ENCODE peak calls at places on chromosome 17, in six cellular contexts. One of them, this sample, is unnamed.

GRCh38 chr17:21193031-21193430 is 20.9 kb downstream of the TMEM11 start:
- DNase-seq in transverse colon: no peak
- DNase-seq in right lobe of liver: no peak
- DNase-seq in bronchial epithelial cell: no peak
- DNase-seq in stomach: no peak
- DNase-seq in fibroblast of lung: no peak
- DNase-seq in this sample: no peak

GRCh38 chr17:66930933-66931332 is 33.6 kb upstream of the CACNG4 start:
- DNase-seq in transverse colon: no peak
- DNase-seq in right lobe of liver: no peak
- DNase-seq in bronchial epithelial cell: peak
- DNase-seq in stomach: no peak
- DNase-seq in fibroblast of lung: no peak
- DNase-seq in this sample: no peak

GRCh38 chr17:81330884-81331245 is 35.8 kb upstream of the SLC38A10 start:
- DNase-seq in transverse colon: no peak
- DNase-seq in right lobe of liver: no peak
- DNase-seq in bronchial epithelial cell: no peak
- DNase-seq in stomach: no peak
- DNase-seq in fibroblast of lung: no peak
- DNase-seq in this sample: no peak

GRCh38 chr17:62760059-62760887 is 47.8 kb downstream of the MARCHF10 start:
- DNase-seq in transverse colon: no peak
- DNase-seq in right lobe of liver: no peak
- DNase-seq in bronchial epithelial cell: peak
- DNase-seq in stomach: no peak
- DNase-seq in fibroblast of lung: peak
- DNase-seq in this sample: peak

GRCh38 chr17:40450175-40450574 is 6.9 kb downstream of the IGFBP4 start:
- DNase-seq in transverse colon: peak
- DNase-seq in right lobe of liver: no peak
- DNase-seq in bronchial epithelial cell: peak
- DNase-seq in stomach: peak
- DNase-seq in fibroblast of lung: no peak
- DNase-seq in this sample: peak

GRCh38 chr17:68398731-68399637 is 58.3 kb downstream of the WIPI1 start:
- DNase-seq in transverse colon: peak
- DNase-seq in right lobe of liver: peak
- DNase-seq in bronchial epithelial cell: peak
- DNase-seq in stomach: peak
- DNase-seq in fibroblast of lung: peak
- DNase-seq in this sample: peak

GRCh38 chr17:39174907-39175694 is 9.1 kb upstream of the ARL5C start:
- DNase-seq in transverse colon: peak
- DNase-seq in right lobe of liver: no peak
- DNase-seq in bronchial epithelial cell: peak
- DNase-seq in stomach: peak
- DNase-seq in fibroblast of lung: peak
- DNase-seq in this sample: peak

GRCh38 chr17:30323262-30323894 is 10.5 kb downstream of the TMIGD1 start:
- DNase-seq in transverse colon: peak
- DNase-seq in right lobe of liver: no peak
- DNase-seq in bronchial epithelial cell: no peak
- DNase-seq in stomach: no peak
- DNase-seq in fibroblast of lung: no peak
- DNase-seq in this sample: no peak

GRCh38 chr17:39729280-39729851 is 966 bp downstream of the MIEN1 start:
- DNase-seq in transverse colon: no peak
- DNase-seq in right lobe of liver: no peak
- DNase-seq in bronchial epithelial cell: no peak
- DNase-seq in stomach: no peak
- DNase-seq in fibroblast of lung: no peak
- DNase-seq in this sample: no peak

GRCh38 chr17:28792877-28793666 is 49.3 kb downstream of the TRAF4 start:
- DNase-seq in transverse colon: no peak
- DNase-seq in right lobe of liver: no peak
- DNase-seq in bronchial epithelial cell: no peak
- DNase-seq in stomach: no peak
- DNase-seq in fibroblast of lung: no peak
- DNase-seq in this sample: peak

GRCh38 chr17:50883850-50884291 is 17.7 kb upstream of the TOB1 start:
- DNase-seq in transverse colon: peak
- DNase-seq in right lobe of liver: no peak
- DNase-seq in bronchial epithelial cell: peak
- DNase-seq in stomach: peak
- DNase-seq in fibroblast of lung: no peak
- DNase-seq in this sample: no peak

GRCh38 chr17:19728114-19728495 is 11.7 kb upstream of the SLC47A2 start:
- DNase-seq in transverse colon: peak
- DNase-seq in right lobe of liver: peak
- DNase-seq in bronchial epithelial cell: peak
- DNase-seq in stomach: peak
- DNase-seq in fibroblast of lung: peak
- DNase-seq in this sample: peak

GRCh38 chr17:47205419-47205963 is 3.7 kb upstream of the MYL4 start:
- DNase-seq in transverse colon: peak
- DNase-seq in right lobe of liver: no peak
- DNase-seq in bronchial epithelial cell: peak
- DNase-seq in stomach: peak
- DNase-seq in fibroblast of lung: peak
- DNase-seq in this sample: peak

GRCh38 chr17:56653877-56654276 is 60.4 kb downstream of the NOG start:
- DNase-seq in transverse colon: no peak
- DNase-seq in right lobe of liver: no peak
- DNase-seq in bronchial epithelial cell: peak
- DNase-seq in stomach: no peak
- DNase-seq in fibroblast of lung: peak
- DNase-seq in this sample: peak

GRCh38 chr17:15257316-15257925 is 7.7 kb downstream of the PMP22 start:
- DNase-seq in transverse colon: peak
- DNase-seq in right lobe of liver: peak
- DNase-seq in bronchial epithelial cell: peak
- DNase-seq in stomach: peak
- DNase-seq in fibroblast of lung: peak
- DNase-seq in this sample: peak

GRCh38 chr17:50877838-50878237 is 11.7 kb upstream of the TOB1 start:
- DNase-seq in transverse colon: no peak
- DNase-seq in right lobe of liver: no peak
- DNase-seq in bronchial epithelial cell: no peak
- DNase-seq in stomach: no peak
- DNase-seq in fibroblast of lung: no peak
- DNase-seq in this sample: no peak

GRCh38 chr17:63697341-63698286 is 2.3 kb downstream of the LIMD2 start:
- DNase-seq in transverse colon: peak
- DNase-seq in right lobe of liver: peak
- DNase-seq in bronchial epithelial cell: peak
- DNase-seq in stomach: peak
- DNase-seq in fibroblast of lung: no peak
- DNase-seq in this sample: peak

GRCh38 chr17:19771971-19772630 is 24.0 kb upstream of the ALDH3A1 start:
- DNase-seq in transverse colon: no peak
- DNase-seq in right lobe of liver: no peak
- DNase-seq in bronchial epithelial cell: no peak
- DNase-seq in stomach: no peak
- DNase-seq in fibroblast of lung: no peak
- DNase-seq in this sample: no peak

GRCh38 chr17:7560172-7561027 is 1.3 kb upstream of the SENP3 start:
- DNase-seq in transverse colon: peak
- DNase-seq in right lobe of liver: no peak
- DNase-seq in bronchial epithelial cell: peak
- DNase-seq in stomach: peak
- DNase-seq in fibroblast of lung: peak
- DNase-seq in this sample: peak

GRCh38 chr17:12549499-12549901 is 116.2 kb upstream of the MYOCD start:
- DNase-seq in transverse colon: no peak
- DNase-seq in right lobe of liver: no peak
- DNase-seq in bronchial epithelial cell: no peak
- DNase-seq in stomach: no peak
- DNase-seq in fibroblast of lung: peak
- DNase-seq in this sample: peak

GRCh38 chr17:1090454-1091189 is 89.2 kb downstream of the ABR start:
- DNase-seq in transverse colon: no peak
- DNase-seq in right lobe of liver: no peak
- DNase-seq in bronchial epithelial cell: peak
- DNase-seq in stomach: peak
- DNase-seq in fibroblast of lung: no peak
- DNase-seq in this sample: no peak

GRCh38 chr17:34852141-34852540 is 109.1 kb downstream of the CCT6B start:
- DNase-seq in transverse colon: no peak
- DNase-seq in right lobe of liver: no peak
- DNase-seq in bronchial epithelial cell: no peak
- DNase-seq in stomach: no peak
- DNase-seq in fibroblast of lung: no peak
- DNase-seq in this sample: no peak

GRCh38 chr17:19415806-19416775 is 5.1 kb downstream of the RNF112 start:
- DNase-seq in transverse colon: no peak
- DNase-seq in right lobe of liver: no peak
- DNase-seq in bronchial epithelial cell: no peak
- DNase-seq in stomach: no peak
- DNase-seq in fibroblast of lung: no peak
- DNase-seq in this sample: no peak

GRCh38 chr17:45096141-45096540 is 35.0 kb downstream of the NMT1 start:
- DNase-seq in transverse colon: no peak
- DNase-seq in right lobe of liver: no peak
- DNase-seq in bronchial epithelial cell: peak
- DNase-seq in stomach: no peak
- DNase-seq in fibroblast of lung: peak
- DNase-seq in this sample: peak

DNA sequence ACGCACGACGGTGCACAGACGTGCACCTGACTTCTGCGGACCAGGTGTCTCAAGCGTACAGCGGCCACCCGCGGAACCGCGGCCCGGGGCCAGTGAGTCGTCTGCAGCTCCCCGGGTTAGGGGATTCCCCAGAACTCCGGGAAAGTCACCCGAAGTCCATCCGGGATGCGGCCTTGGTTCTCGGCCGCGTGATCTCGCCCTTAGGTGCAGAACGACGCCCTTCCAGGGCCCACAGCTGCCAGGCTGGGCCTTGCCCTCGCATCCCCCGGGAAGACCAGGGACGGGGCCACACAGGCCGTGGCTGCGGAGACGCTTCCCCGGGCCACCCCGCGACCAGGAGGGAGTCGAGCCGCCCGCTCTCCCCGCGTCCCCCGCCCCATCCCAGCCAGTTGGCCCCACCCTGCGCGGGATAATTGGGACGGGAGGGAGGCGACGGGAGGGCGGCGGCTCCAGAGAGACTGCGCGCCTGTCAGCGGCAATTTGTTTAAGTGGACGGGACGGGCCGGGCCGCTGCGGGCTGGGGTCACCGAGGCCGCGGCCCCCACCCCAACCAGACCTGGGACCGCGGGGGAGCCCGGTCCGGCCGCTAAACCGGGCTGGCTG is 3.6 kb upstream of the TBX2 start:
- DNase-seq in transverse colon: no peak
- DNase-seq in right lobe of liver: no peak
- DNase-seq in bronchial epithelial cell: no peak
- DNase-seq in stomach: no peak
- DNase-seq in fibroblast of lung: no peak
- DNase-seq in this sample: no peak
- H3K4me3 ChIP-seq in transverse colon: no peak
- H3K4me3 ChIP-seq in right lobe of liver: peak
- H3K4me3 ChIP-seq in bronchial epithelial cell: no peak
- H3K4me3 ChIP-seq in stomach: peak
- H3K4me3 ChIP-seq in fibroblast of lung: peak
- H3K4me3 ChIP-seq in this sample: no peak

DNA sequence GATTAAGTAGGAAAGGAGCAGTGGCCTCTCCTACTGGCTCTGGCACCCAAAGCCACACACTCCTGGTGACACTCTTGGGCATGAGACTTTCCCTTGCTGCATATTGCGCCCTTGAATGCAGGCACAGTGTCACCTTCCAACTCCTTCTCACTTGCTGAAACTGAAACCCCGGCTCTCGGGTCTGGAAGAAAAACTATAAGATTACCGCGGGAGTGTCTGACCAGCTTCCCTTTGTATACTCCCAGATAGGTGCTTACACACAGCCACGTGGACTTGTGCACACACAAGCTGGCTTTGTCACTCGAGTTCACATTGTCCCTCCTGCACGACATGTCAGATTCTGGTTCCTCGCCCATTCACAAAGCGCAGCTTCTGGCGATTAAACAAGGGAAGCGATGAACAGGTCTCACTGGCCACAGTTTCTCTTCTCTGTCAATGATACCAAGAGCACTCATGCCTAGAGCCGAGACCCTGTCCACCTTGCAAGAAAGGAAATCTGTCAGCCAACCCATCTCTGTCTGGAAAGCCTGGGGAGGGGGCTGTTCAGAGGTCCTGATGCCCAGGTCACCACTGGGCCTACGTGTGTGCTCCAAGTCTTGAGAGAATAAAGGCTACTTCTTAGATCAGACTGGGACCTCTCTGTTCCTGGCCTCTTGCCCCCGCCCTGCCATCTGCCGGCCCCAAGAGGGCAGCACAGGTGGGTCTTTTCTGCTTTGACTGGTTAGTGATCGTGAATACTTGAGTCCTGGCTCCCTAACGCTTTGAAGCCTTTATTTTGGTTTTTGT is 104.5 kb downstream of the MRM1 start:
- DNase-seq in transverse colon: peak
- DNase-seq in right lobe of liver: peak
- DNase-seq in bronchial epithelial cell: peak
- DNase-seq in stomach: peak
- DNase-seq in fibroblast of lung: peak
- DNase-seq in this sample: peak
- TF ChIP-seq CTCF in transverse colon: peak
- TF ChIP-seq CTCF in right lobe of liver: peak
- TF ChIP-seq CTCF in bronchial epithelial cell: peak
- TF ChIP-seq CTCF in stomach: peak
- TF ChIP-seq CTCF in fibroblast of lung: peak
- TF ChIP-seq CTCF in this sample: peak

GRCh38 chr17:58416396-58416795 is 938 bp downstream of the RNF43 start:
- DNase-seq in transverse colon: no peak
- DNase-seq in right lobe of liver: no peak
- DNase-seq in bronchial epithelial cell: no peak
- DNase-seq in stomach: no peak
- DNase-seq in fibroblast of lung: no peak
- DNase-seq in this sample: no peak

GRCh38 chr17:58414596-58414997 is 2.7 kb downstream of the RNF43 start:
- DNase-seq in transverse colon: no peak
- DNase-seq in right lobe of liver: no peak
- DNase-seq in bronchial epithelial cell: peak
- DNase-seq in stomach: no peak
- DNase-seq in fibroblast of lung: no peak
- DNase-seq in this sample: no peak

GRCh38 chr17:58415371-58416055 is 1.8 kb downstream of the RNF43 start:
- DNase-seq in transverse colon: peak
- DNase-seq in right lobe of liver: peak
- DNase-seq in bronchial epithelial cell: peak
- DNase-seq in stomach: peak
- DNase-seq in fibroblast of lung: no peak
- DNase-seq in this sample: no peak

GRCh38 chr17:58417300-58418092 is at the start of gene RNF43:
- DNase-seq in transverse colon: peak
- DNase-seq in right lobe of liver: peak
- DNase-seq in bronchial epithelial cell: peak
- DNase-seq in stomach: peak
- DNase-seq in fibroblast of lung: peak
- DNase-seq in this sample: peak

GRCh38 chr17:58416937-58417299 is 416 bp downstream of the RNF43 start:
- DNase-seq in transverse colon: no peak
- DNase-seq in right lobe of liver: no peak
- DNase-seq in bronchial epithelial cell: no peak
- DNase-seq in stomach: no peak
- DNase-seq in fibroblast of lung: no peak
- DNase-seq in this sample: no peak
- H3K4me3 ChIP-seq in transverse colon: no peak
- H3K4me3 ChIP-seq in right lobe of liver: peak
- H3K4me3 ChIP-seq in bronchial epithelial cell: peak
- H3K4me3 ChIP-seq in stomach: peak
- H3K4me3 ChIP-seq in fibroblast of lung: no peak
- H3K4me3 ChIP-seq in this sample: no peak

GRCh38 chr17:44005865-44006580 is 1.6 kb downstream of the NAGS start:
- DNase-seq in transverse colon: peak
- DNase-seq in right lobe of liver: peak
- DNase-seq in bronchial epithelial cell: peak
- DNase-seq in stomach: peak
- DNase-seq in fibroblast of lung: no peak
- DNase-seq in this sample: no peak
- TF ChIP-seq CTCF in transverse colon: peak
- TF ChIP-seq CTCF in right lobe of liver: no peak
- TF ChIP-seq CTCF in bronchial epithelial cell: peak
- TF ChIP-seq CTCF in stomach: peak
- TF ChIP-seq CTCF in fibroblast of lung: peak
- TF ChIP-seq CTCF in this sample: no peak